ENCODE peak calls at places on chromosomes 12 and 14, in nine cellular contexts. D is NCI-H1105 treated with DMSO at 0.1 percent for 48 hours; C is mammary epithelial cell; R is iris pigment epithelial cell; I is stimulated activated CD8-positive, alpha-beta memory T cell treated with anti-CD3 and anti-CD28 coated beads, Interleukin-12 subunit alpha, Interleukin-12 subunit beta, amount 100 ng/mL, for 4 hours; W is iPS DF 6.9; G is tibial nerve; P is AG04450; F is HS-27A. Y is an unnamed sample.
A peak's percentile ranks its signal among the peaks of the same experiment; 100 is the strongest.

GRCh38 chr12:54602661-54603060 is 14.2 kb upstream of the PPP1R1A start:
- DNase-seq in D (no peak), W (no peak), I (no peak), F (no peak), G (no peak), P (no peak), R (no peak), C (no peak), Y (no peak)

GRCh38 chr12:27595231-27595642 is 71.2 kb downstream of the PPFIBP1 start:
- DNase-seq in C (no peak), R (peak; percentile 86), W (no peak), I (no peak), D (no peak), G (peak; percentile 92), F (no peak), P (peak; percentile 61), Y (no peak)

GRCh38 chr12:108400060-108400459 is 60.9 kb upstream of the CMKLR1 start:
- DNase-seq in W (no peak), I (no peak), G (no peak), D (no peak), F (no peak), P (no peak), R (no peak), C (no peak), Y (no peak)

GRCh38 chr12:3040663-3041544 is 36.3 kb upstream of the TSPAN9 start:
- DNase-seq in W (no peak), R (no peak), P (no peak), I (no peak), D (no peak), F (no peak), G (no peak), C (no peak), Y (no peak)

GRCh38 chr14:30058401-30058800 is 130.8 kb upstream of the PRKD1 start:
- DNase-seq in G (no peak), I (no peak), D (no peak), W (no peak), F (no peak), R (peak; percentile 64), P (no peak), C (no peak), Y (peak; percentile 2)

GRCh38 chr12:7101047-7101693 is 7.8 kb downstream of the C1RL start:
- DNase-seq in G (no peak), C (no peak), W (no peak), D (no peak), F (no peak), R (peak; percentile 30), I (no peak), P (no peak), Y (no peak)

GRCh38 chr12:76920182-76921014 is 41.6 kb upstream of the CSRP2 start:
- DNase-seq in R (no peak), G (no peak), P (no peak), I (no peak), F (no peak), C (no peak), D (no peak), W (no peak), Y (no peak)

GRCh38 chr14:100350283-100350926 is 27.3 kb downstream of the SLC25A47 start:
- DNase-seq in C (no peak), I (no peak), W (no peak), F (no peak), G (no peak), R (no peak), P (no peak), D (no peak), Y (no peak)

GRCh38 chr12:89252284-89252683 is 100.0 kb downstream of the DUSP6 start:
- DNase-seq in W (no peak), F (no peak), P (no peak), I (no peak), R (peak; percentile 61), G (no peak), C (peak; percentile 55), D (no peak), Y (peak; percentile 61)

GRCh38 chr12:50922820-50923219 is 29.5 kb upstream of the HIGD1C start:
- DNase-seq in D (no peak), I (no peak), F (no peak), W (no peak), R (peak; percentile 54), G (no peak), P (no peak), C (no peak), Y (no peak)